ENCODE peak calls at places on chromosomes 4 and X, in six cellular contexts. One of them, this sample, is unnamed.
A peak's percentile ranks its signal among the peaks of the same experiment; 100 is the strongest.

GRCh38 chr4:60737858-60738257 is 462.3 kb upstream of the ADGRL3 start:
- DNase-seq in brain microvascular endothelial cell: no peak
- DNase-seq in transverse colon: no peak
- DNase-seq in breast epithelium: no peak
- DNase-seq in right atrium auricular region: no peak
- DNase-seq in upper lobe of left lung: no peak
- DNase-seq in this sample: no peak

GRCh38 chr4:171966356-171966755 is 153.2 kb downstream of the GALNTL6 start:
- DNase-seq in brain microvascular endothelial cell: no peak
- DNase-seq in transverse colon: no peak
- DNase-seq in breast epithelium: no peak
- DNase-seq in right atrium auricular region: no peak
- DNase-seq in upper lobe of left lung: no peak
- DNase-seq in this sample: no peak

GRCh38 chr4:121764702-121765367 is at the start of gene SMIM43:
- DNase-seq in brain microvascular endothelial cell: no peak
- DNase-seq in transverse colon: no peak
- DNase-seq in breast epithelium: no peak
- DNase-seq in right atrium auricular region: no peak
- DNase-seq in upper lobe of left lung: peak; percentile 85
- DNase-seq in this sample: no peak

GRCh38 chrX:129600981-129601424 is 53.8 kb downstream of the APLN start:
- DNase-seq in brain microvascular endothelial cell: peak; percentile 27
- DNase-seq in transverse colon: no peak
- DNase-seq in breast epithelium: no peak
- DNase-seq in right atrium auricular region: no peak
- DNase-seq in upper lobe of left lung: peak; percentile 35
- DNase-seq in this sample: no peak

GRCh38 chrX:71541546-71542022 is 8.7 kb downstream of the OGT start:
- DNase-seq in brain microvascular endothelial cell: peak; percentile 13
- DNase-seq in transverse colon: no peak
- DNase-seq in breast epithelium: no peak
- DNase-seq in right atrium auricular region: no peak
- DNase-seq in upper lobe of left lung: no peak
- DNase-seq in this sample: no peak

GRCh38 chrX:44903107-44903506 is 30.1 kb downstream of the KDM6A start:
- DNase-seq in brain microvascular endothelial cell: peak; percentile 81
- DNase-seq in transverse colon: no peak
- DNase-seq in breast epithelium: no peak
- DNase-seq in right atrium auricular region: no peak
- DNase-seq in upper lobe of left lung: no peak
- DNase-seq in this sample: no peak

GRCh38 chr4:152983221-152983620 is 47.1 kb downstream of the FHDC1 start:
- DNase-seq in brain microvascular endothelial cell: no peak
- DNase-seq in transverse colon: no peak
- DNase-seq in breast epithelium: no peak
- DNase-seq in right atrium auricular region: no peak
- DNase-seq in upper lobe of left lung: no peak
- DNase-seq in this sample: no peak

GRCh38 chrX:110341189-110342035 is 17.2 kb upstream of the RTL9 start:
- DNase-seq in brain microvascular endothelial cell: peak; percentile 79
- DNase-seq in transverse colon: no peak
- DNase-seq in breast epithelium: no peak
- DNase-seq in right atrium auricular region: no peak
- DNase-seq in upper lobe of left lung: no peak
- DNase-seq in this sample: peak; percentile 36

GRCh38 chrX:25083661-25084060 is 67.9 kb upstream of the ARX start:
- DNase-seq in brain microvascular endothelial cell: no peak
- DNase-seq in transverse colon: no peak
- DNase-seq in breast epithelium: no peak
- DNase-seq in right atrium auricular region: no peak
- DNase-seq in upper lobe of left lung: no peak
- DNase-seq in this sample: no peak

GRCh38 chrX:140439455-140439854 is 65.4 kb downstream of the SOX3 start:
- DNase-seq in brain microvascular endothelial cell: no peak
- DNase-seq in transverse colon: no peak
- DNase-seq in breast epithelium: no peak
- DNase-seq in right atrium auricular region: no peak
- DNase-seq in upper lobe of left lung: peak; percentile 39
- DNase-seq in this sample: no peak

GRCh38 chr4:173536808-173537429 is 6.9 kb upstream of the HAND2 start:
- DNase-seq in brain microvascular endothelial cell: no peak
- DNase-seq in transverse colon: no peak
- DNase-seq in breast epithelium: no peak
- DNase-seq in right atrium auricular region: peak; percentile 67
- DNase-seq in upper lobe of left lung: no peak
- DNase-seq in this sample: no peak

GRCh38 chr4:102988429-102989020 is 31.0 kb downstream of the SLC9B1 start:
- DNase-seq in brain microvascular endothelial cell: no peak
- DNase-seq in transverse colon: no peak
- DNase-seq in breast epithelium: no peak
- DNase-seq in right atrium auricular region: no peak
- DNase-seq in upper lobe of left lung: no peak
- DNase-seq in this sample: no peak

GRCh38 chrX:139691493-139691842 is 16.5 kb downstream of the MCF2 start:
- DNase-seq in brain microvascular endothelial cell: no peak
- DNase-seq in transverse colon: no peak
- DNase-seq in breast epithelium: no peak
- DNase-seq in right atrium auricular region: no peak
- DNase-seq in upper lobe of left lung: peak; percentile 42
- DNase-seq in this sample: no peak

GRCh38 chr4:184196730-184197355 is 20.8 kb downstream of the ENPP6 start:
- DNase-seq in brain microvascular endothelial cell: no peak
- DNase-seq in transverse colon: no peak
- DNase-seq in breast epithelium: peak; percentile 30
- DNase-seq in right atrium auricular region: no peak
- DNase-seq in upper lobe of left lung: no peak
- DNase-seq in this sample: no peak

DNA sequence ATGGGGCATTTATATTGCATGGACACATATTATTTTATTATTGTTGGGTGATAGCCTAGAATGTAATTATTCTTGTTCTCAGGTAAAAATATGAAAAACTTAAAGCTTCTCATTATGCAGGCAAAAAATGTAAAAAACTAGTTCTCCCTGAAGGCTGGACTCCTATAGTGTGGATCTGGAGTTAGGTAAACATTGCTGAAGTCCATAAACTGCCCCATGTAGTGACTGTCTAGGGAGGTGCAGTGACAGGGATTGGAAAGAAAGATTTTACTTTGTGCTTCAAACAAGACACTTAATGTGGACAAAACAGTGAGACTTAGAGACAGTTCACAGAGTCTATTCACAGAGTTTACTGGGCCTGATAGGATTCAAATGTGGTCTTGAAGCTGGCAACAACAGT is 17.0 kb downstream of the ADH6 start:
- DNase-seq in brain microvascular endothelial cell: no peak
- DNase-seq in transverse colon: no peak
- DNase-seq in breast epithelium: no peak
- DNase-seq in right atrium auricular region: no peak
- DNase-seq in upper lobe of left lung: no peak
- DNase-seq in this sample: no peak
- H3K4me3 ChIP-seq in brain microvascular endothelial cell: no peak overlapping the region
- H3K4me3 ChIP-seq in transverse colon: no peak overlapping the region
- H3K4me3 ChIP-seq in breast epithelium: no peak overlapping the region
- H3K4me3 ChIP-seq in right atrium auricular region: no peak overlapping the region
- H3K4me3 ChIP-seq in upper lobe of left lung: no peak overlapping the region
- H3K4me3 ChIP-seq in this sample: no peak overlapping the region

DNA sequence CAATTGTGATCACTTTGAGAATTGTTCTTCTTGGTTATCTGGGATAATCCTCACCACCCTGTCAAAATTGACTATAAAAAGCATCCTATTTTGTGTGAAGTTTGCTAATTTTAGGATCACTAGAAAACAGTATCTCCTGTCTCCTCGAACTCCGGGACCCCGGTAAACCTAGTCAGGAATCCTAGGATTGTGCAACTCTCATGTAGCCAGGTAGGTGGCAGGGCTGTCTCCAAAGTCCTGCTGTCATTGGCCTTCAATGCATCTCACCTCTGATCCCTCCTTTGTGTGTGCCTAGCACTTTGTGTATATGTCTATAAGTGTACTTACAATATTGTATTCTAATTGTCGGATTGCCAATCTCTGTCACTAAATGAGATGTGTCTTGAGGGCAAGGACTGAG is 1564.8 kb downstream of the RPA4 start:
- DNase-seq in brain microvascular endothelial cell: no peak
- DNase-seq in transverse colon: no peak
- DNase-seq in breast epithelium: no peak
- DNase-seq in right atrium auricular region: no peak
- DNase-seq in upper lobe of left lung: no peak
- DNase-seq in this sample: no peak
- TF ChIP-seq CTCF in brain microvascular endothelial cell: no peak
- TF ChIP-seq CTCF in transverse colon: no peak
- TF ChIP-seq CTCF in breast epithelium: no peak
- TF ChIP-seq CTCF in right atrium auricular region: no peak
- TF ChIP-seq CTCF in upper lobe of left lung: no peak
- TF ChIP-seq CTCF in this sample: no peak

DNA sequence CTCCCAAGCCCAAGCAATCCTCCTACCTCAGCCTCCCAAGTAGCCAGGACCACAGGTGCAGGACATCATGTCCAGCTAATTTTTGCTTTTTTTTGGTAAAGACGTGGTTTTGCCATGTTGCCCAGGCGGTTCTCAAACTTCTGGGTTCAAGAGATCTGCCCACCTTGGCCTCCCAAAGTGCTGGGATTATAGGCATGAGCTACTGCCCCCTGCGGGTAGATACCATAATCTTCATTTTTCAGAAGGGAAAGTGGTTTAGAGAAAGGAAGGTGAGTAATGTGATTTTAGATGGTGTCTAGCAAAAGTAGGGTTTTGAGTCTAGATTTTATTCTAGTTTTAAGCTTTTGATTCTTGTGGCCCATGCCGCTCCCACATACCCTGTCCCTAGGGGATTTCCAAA is 205.3 kb upstream of the CLNK start:
- DNase-seq in brain microvascular endothelial cell: no peak
- DNase-seq in transverse colon: no peak
- DNase-seq in breast epithelium: no peak
- DNase-seq in right atrium auricular region: no peak
- DNase-seq in upper lobe of left lung: no peak
- DNase-seq in this sample: no peak
- H3K4me3 ChIP-seq in brain microvascular endothelial cell: no peak overlapping the region
- H3K4me3 ChIP-seq in transverse colon: no peak overlapping the region
- H3K4me3 ChIP-seq in breast epithelium: no peak overlapping the region
- H3K4me3 ChIP-seq in right atrium auricular region: no peak overlapping the region
- H3K4me3 ChIP-seq in upper lobe of left lung: no peak overlapping the region
- H3K4me3 ChIP-seq in this sample: no peak overlapping the region

GRCh38 chr4:30269850-30270249 is 450.3 kb upstream of the PCDH7 start:
- DNase-seq in brain microvascular endothelial cell: no peak
- DNase-seq in transverse colon: no peak
- DNase-seq in breast epithelium: no peak
- DNase-seq in right atrium auricular region: no peak
- DNase-seq in upper lobe of left lung: no peak
- DNase-seq in this sample: no peak
- TF ChIP-seq CTCF in brain microvascular endothelial cell: peak; percentile 31
- TF ChIP-seq CTCF in transverse colon: no peak
- TF ChIP-seq CTCF in breast epithelium: no peak
- TF ChIP-seq CTCF in right atrium auricular region: no peak
- TF ChIP-seq CTCF in upper lobe of left lung: no peak
- TF ChIP-seq CTCF in this sample: no peak

GRCh38 chr4:112379306-112379705 is 82.1 kb downstream of the ALPK1 start:
- DNase-seq in brain microvascular endothelial cell: no peak
- DNase-seq in transverse colon: no peak
- DNase-seq in breast epithelium: no peak
- DNase-seq in right atrium auricular region: no peak
- DNase-seq in upper lobe of left lung: peak; percentile 77
- DNase-seq in this sample: no peak
- H3K4me3 ChIP-seq in brain microvascular endothelial cell: peak overlapping the region; percentile 27
- H3K4me3 ChIP-seq in transverse colon: no peak overlapping the region
- H3K4me3 ChIP-seq in breast epithelium: no peak overlapping the region
- H3K4me3 ChIP-seq in right atrium auricular region: peak overlapping the region; percentile 22
- H3K4me3 ChIP-seq in upper lobe of left lung: no peak overlapping the region
- H3K4me3 ChIP-seq in this sample: no peak overlapping the region

This sample was measured in HFF-Myc.